ENCODE peak calls at places on chromosomes 3 and 15, in five cellular contexts. F, X, I, D and J are unnamed samples.

GRCh38 chr15:84926491-84927220 is 42.2 kb downstream of the SLC28A1 start:
- DNase-seq in F (no peak), D (no peak), I (no peak), X (no peak), J (no peak)

GRCh38 chr3:158091526-158091925 is 14.7 kb downstream of the SHOX2 start:
- DNase-seq in F (no peak), I (no peak), X (no peak), D (no peak), J (no peak)

GRCh38 chr3:20488101-20488500 is 302.1 kb upstream of the SGO1 start:
- DNase-seq in X (no peak), F (no peak), I (no peak), D (no peak), J (no peak)

GRCh38 chr3:53185761-53186465 is 24.9 kb downstream of the PRKCD start:
- DNase-seq in F (no peak), X (no peak), I (no peak), D (no peak), J (no peak)

GRCh38 chr3:194540268-194540937 is 53.6 kb upstream of the ATP13A3 start:
- DNase-seq in F (no peak), X (no peak), D (no peak), I (peak), J (peak)

GRCh38 chr15:75209289-75209676 is 7.6 kb downstream of the C15orf39 start:
- DNase-seq in X (no peak), D (no peak), F (no peak), I (no peak), J (no peak)

GRCh38 chr15:97941572-97941971 is 18.9 kb upstream of the ARRDC4 start:
- DNase-seq in X (no peak), I (no peak), D (no peak), F (no peak), J (no peak)

GRCh38 chr15:74809242-74809641 is 3.4 kb upstream of the LMAN1L start:
- DNase-seq in D (no peak), X (no peak), F (no peak), I (no peak), J (no peak)

GRCh38 chr15:48940508-48940907 is 23.2 kb downstream of the SHC4 start:
- DNase-seq in F (no peak), X (no peak), I (no peak), D (no peak), J (no peak)

GRCh38 chr3:25854635-25855034 is 64.7 kb downstream of the OXSM start:
- DNase-seq in X (no peak), F (no peak), D (no peak), I (no peak), J (no peak)

GRCh38 chr3:141386611-141387110 is 18.4 kb downstream of the ZBTB38 start:
- DNase-seq in F (no peak), X (no peak), I (no peak), D (no peak), J (no peak)

GRCh38 chr3:164687211-164687610 is 391.1 kb downstream of the SI start:
- DNase-seq in D (no peak), X (no peak), I (no peak), F (no peak), J (no peak)

GRCh38 chr15:41936649-41937567 is 35.4 kb downstream of the EHD4 start:
- DNase-seq in D (peak), X (no peak), I (no peak), F (no peak), J (no peak)

GRCh38 chr15:71753346-71753745 is 57.0 kb upstream of the NR2E3 start:
- DNase-seq in X (no peak), D (no peak), I (no peak), F (no peak), J (no peak)

GRCh38 chr15:85750319-85750806 is 44.4 kb downstream of the KLHL25 start:
- DNase-seq in X (peak), I (no peak), D (peak), F (no peak), J (no peak)

GRCh38 chr3:194686816-194687637 is 1.3 kb downstream of the FAM43A start:
- DNase-seq in D (peak), X (peak), F (no peak), I (no peak), J (no peak)

GRCh38 chr3:41746215-41746614 is 215.7 kb downstream of the ULK4 start:
- DNase-seq in X (no peak), D (no peak), F (no peak), I (no peak), J (no peak)

GRCh38 chr3:118641608-118642007 is 393.0 kb downstream of the IGSF11 start:
- DNase-seq in X (no peak), F (no peak), D (no peak), I (no peak), J (no peak)

GRCh38 chr3:43691120-43692002 is 623 bp downstream of the ABHD5 start:
- DNase-seq in X (peak), D (peak), I (peak), F (peak), J (no peak)

GRCh38 chr3:131075632-131076328 is 49.1 kb downstream of the NEK11 start:
- DNase-seq in F (no peak), I (no peak), D (no peak), X (no peak), J (no peak)

GRCh38 chr3:50503504-50503903 is at the start of gene CACNA2D2:
- DNase-seq in D (peak), I (no peak), X (peak), F (no peak), J (peak)

GRCh38 chr15:66080791-66081475 is 172.6 kb downstream of the MEGF11 start:
- DNase-seq in I (no peak), D (no peak), X (peak), F (no peak), J (no peak)

GRCh38 chr3:139982404-139982803 is 47.4 kb downstream of the CLSTN2 start:
- DNase-seq in D (no peak), I (no peak), X (no peak), F (peak), J (no peak)

GRCh38 chr3:111776844-111777483 is 82.1 kb upstream of the PHLDB2 start:
- DNase-seq in X (no peak), D (no peak), F (no peak), I (no peak), J (no peak)

GRCh38 chr3:17115186-17115585 is 230.4 kb downstream of the PLCL2 start:
- DNase-seq in X (no peak), F (no peak), I (no peak), D (no peak), J (no peak)

GRCh38 chr3:12974819-12975218 is 98.4 kb downstream of the IQSEC1 start:
- DNase-seq in X (no peak), D (no peak), I (no peak), F (no peak), J (no peak)

GRCh38 chr15:31974855-31975421 is 55.4 kb upstream of the CHRNA7 start:
- DNase-seq in F (peak), X (no peak), D (no peak), I (no peak), J (peak)

GRCh38 chr15:66151809-66152208 is 101.7 kb downstream of the MEGF11 start:
- DNase-seq in D (no peak), X (no peak), F (no peak), I (no peak), J (no peak)

GRCh38 chr3:131561511-131561910 is 58.7 kb upstream of the MRPL3 start:
- DNase-seq in I (no peak), F (no peak), D (no peak), X (no peak), J (no peak)

GRCh38 chr3:177932750-177933660 is 603.2 kb upstream of the KCNMB2 start:
- DNase-seq in D (no peak), F (no peak), I (no peak), X (no peak), J (no peak)

GRCh38 chr3:61666615-61667320 is 105.4 kb downstream of the PTPRG start:
- DNase-seq in D (no peak), X (no peak), F (no peak), I (no peak), J (no peak)

GRCh38 chr3:147554332-147554731 is 145.2 kb downstream of the ZIC1 start:
- DNase-seq in I (no peak), X (no peak), F (no peak), D (no peak), J (no peak)

GRCh38 chr3:186985713-186986364 is 55.5 kb downstream of the ST6GAL1 start:
- DNase-seq in D (no peak), X (no peak), I (no peak), F (no peak), J (no peak)

GRCh38 chr15:70127288-70127746 is 29.6 kb upstream of the TLE3 start:
- DNase-seq in X (no peak), I (no peak), D (no peak), F (no peak), J (peak)
- TF ChIP-seq CTCF in X (no peak), I (no peak), D (no peak), F (no peak), J (no peak)

DNA sequence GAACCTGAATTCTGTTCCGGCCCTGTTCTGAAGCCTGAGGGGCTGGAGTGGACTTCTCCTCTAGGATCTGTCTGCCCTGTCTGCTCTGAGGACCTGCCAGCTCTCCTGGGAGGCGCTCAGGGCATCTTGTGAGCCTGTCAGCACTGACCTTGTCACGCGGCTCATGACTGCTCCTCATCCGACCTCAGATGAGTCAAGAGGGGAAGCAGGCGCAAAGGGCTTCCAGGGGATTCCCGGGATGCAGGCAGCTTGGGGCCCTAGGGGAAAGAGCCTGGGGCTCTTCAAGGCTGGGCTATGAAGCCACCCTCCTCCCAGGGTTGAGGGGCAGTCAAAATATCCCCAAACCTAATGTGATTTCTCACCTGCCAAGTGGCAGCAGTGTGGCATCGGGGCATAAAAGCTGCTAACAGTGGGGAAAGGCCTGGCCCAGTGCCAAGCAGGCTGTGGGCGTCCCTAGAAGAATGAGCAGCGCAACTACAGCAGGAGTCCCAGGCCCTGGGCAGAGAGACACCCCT is 27.6 kb upstream of the ANKDD1A start:
- DNase-seq in X (no peak), I (no peak), D (peak), F (no peak), J (peak)
- TF ChIP-seq POLR2A in X (no peak), I (no peak), D (no peak), F (no peak), J (no peak)

GRCh38 chr3:39506863-39507262 is 39.4 kb downstream of the MOBP start:
- DNase-seq in F (no peak), D (no peak), I (no peak), X (no peak), J (no peak)
- TF ChIP-seq CTCF in F (no peak), D (no peak), I (no peak), X (no peak), J (no peak)

DNA sequence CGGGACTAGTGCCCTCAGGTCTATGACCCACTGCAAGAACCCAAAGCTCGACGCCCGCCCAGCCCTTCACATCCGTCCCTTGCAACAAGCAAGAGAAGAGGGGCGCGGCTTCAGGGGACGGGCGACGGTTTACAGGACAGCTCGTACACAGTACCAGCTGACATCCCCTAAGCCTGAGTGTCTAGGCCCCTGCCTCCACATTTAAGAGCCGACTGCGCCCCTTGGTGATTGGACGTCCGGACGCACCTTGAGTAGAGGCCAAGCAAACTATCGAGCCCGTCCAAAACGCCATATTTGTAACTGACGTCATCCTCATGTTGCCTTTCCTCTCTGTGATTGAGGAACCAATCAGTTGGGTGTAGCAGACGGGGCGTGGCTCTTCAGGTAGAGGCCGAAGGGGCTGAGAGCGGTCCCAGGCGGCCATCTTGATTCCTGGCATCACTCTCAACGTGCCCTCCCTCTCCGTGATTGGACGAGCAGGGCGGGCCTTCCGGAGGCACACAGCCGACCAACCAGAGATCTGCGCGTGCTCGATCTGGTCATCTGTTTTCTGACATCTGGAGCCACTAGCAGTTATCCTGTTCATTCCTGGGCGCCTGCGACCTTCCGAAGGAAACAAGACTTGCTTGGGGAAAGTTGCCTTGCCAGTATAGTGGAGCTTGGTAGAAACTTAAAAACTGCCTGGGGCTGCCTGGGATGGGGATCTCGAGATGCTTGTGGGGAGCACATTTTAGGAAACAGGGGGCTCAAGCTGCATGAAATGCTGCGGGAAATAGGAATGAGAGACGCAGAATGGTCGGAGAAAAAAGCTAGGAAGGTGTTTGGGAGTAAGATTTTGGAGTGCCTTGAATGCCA is 4.0 kb upstream of the RPL14 start:
- DNase-seq in X (peak), D (peak), F (peak), I (peak), J (peak)
- TF ChIP-seq POLR2A in X (no peak), D (peak), F (no peak), I (peak), J (no peak)